ENCODE peak calls at places on chromosomes 4 and X, in four cellular contexts. One of them, this sample, is unnamed.

GRCh38 chrX:3659761-3660160 is 53.7 kb downstream of the PRKX start:
- DNase-seq in retina: no peak
- DNase-seq in activated CD4-positive, alpha-beta T cell treated with anti-CD3 and anti-CD28 coated beads, Interleukin-2, amount 50 U/mL, for 1 hour: no peak
- DNase-seq in activated T-cell treated with anti-CD3 and anti-CD28 coated beads for 48 hours: no peak
- DNase-seq in this sample: no peak

GRCh38 chr4:111963158-111963557 is 182.1 kb upstream of the FAM241A start:
- DNase-seq in retina: no peak
- DNase-seq in activated T-cell treated with anti-CD3 and anti-CD28 coated beads for 48 hours: no peak
- DNase-seq in activated CD4-positive, alpha-beta T cell treated with anti-CD3 and anti-CD28 coated beads, Interleukin-2, amount 50 U/mL, for 1 hour: no peak
- DNase-seq in this sample: no peak

GRCh38 chr4:152448038-152448437 is 87.9 kb downstream of the FBXW7 start:
- DNase-seq in retina: no peak
- DNase-seq in activated T-cell treated with anti-CD3 and anti-CD28 coated beads for 48 hours: no peak
- DNase-seq in activated CD4-positive, alpha-beta T cell treated with anti-CD3 and anti-CD28 coated beads, Interleukin-2, amount 50 U/mL, for 1 hour: no peak
- DNase-seq in this sample: no peak

GRCh38 chr4:57234252-57234775 is 124.1 kb upstream of the IGFBP7 start:
- DNase-seq in activated CD4-positive, alpha-beta T cell treated with anti-CD3 and anti-CD28 coated beads, Interleukin-2, amount 50 U/mL, for 1 hour: no peak
- DNase-seq in activated T-cell treated with anti-CD3 and anti-CD28 coated beads for 48 hours: no peak
- DNase-seq in retina: no peak
- DNase-seq in this sample: no peak

GRCh38 chr4:179626687-179627086 is 2184.4 kb upstream of the AGA start:
- DNase-seq in activated T-cell treated with anti-CD3 and anti-CD28 coated beads for 48 hours: no peak
- DNase-seq in activated CD4-positive, alpha-beta T cell treated with anti-CD3 and anti-CD28 coated beads, Interleukin-2, amount 50 U/mL, for 1 hour: no peak
- DNase-seq in retina: no peak
- DNase-seq in this sample: no peak

GRCh38 chr4:128288689-128289106 is 1.1 kb upstream of the PGRMC2 start:
- DNase-seq in retina: no peak
- DNase-seq in activated CD4-positive, alpha-beta T cell treated with anti-CD3 and anti-CD28 coated beads, Interleukin-2, amount 50 U/mL, for 1 hour: peak; percentile 24
- DNase-seq in activated T-cell treated with anti-CD3 and anti-CD28 coated beads for 48 hours: no peak
- DNase-seq in this sample: no peak

GRCh38 chr4:118941149-118941548 is 52.5 kb downstream of the SYNPO2 start:
- DNase-seq in activated T-cell treated with anti-CD3 and anti-CD28 coated beads for 48 hours: no peak
- DNase-seq in retina: no peak
- DNase-seq in activated CD4-positive, alpha-beta T cell treated with anti-CD3 and anti-CD28 coated beads, Interleukin-2, amount 50 U/mL, for 1 hour: no peak
- DNase-seq in this sample: no peak

GRCh38 chrX:8579602-8580001 is 115.0 kb downstream of the VCX3B start:
- DNase-seq in retina: no peak
- DNase-seq in activated T-cell treated with anti-CD3 and anti-CD28 coated beads for 48 hours: no peak
- DNase-seq in activated CD4-positive, alpha-beta T cell treated with anti-CD3 and anti-CD28 coated beads, Interleukin-2, amount 50 U/mL, for 1 hour: no peak
- DNase-seq in this sample: no peak

GRCh38 chr4:74805601-74806000 is 11.3 kb upstream of the BTC start:
- DNase-seq in retina: no peak
- DNase-seq in activated CD4-positive, alpha-beta T cell treated with anti-CD3 and anti-CD28 coated beads, Interleukin-2, amount 50 U/mL, for 1 hour: no peak
- DNase-seq in activated T-cell treated with anti-CD3 and anti-CD28 coated beads for 48 hours: no peak
- DNase-seq in this sample: no peak

GRCh38 chr4:48120132-48120531 is 13.9 kb downstream of the TXK start:
- DNase-seq in retina: no peak
- DNase-seq in activated T-cell treated with anti-CD3 and anti-CD28 coated beads for 48 hours: no peak
- DNase-seq in activated CD4-positive, alpha-beta T cell treated with anti-CD3 and anti-CD28 coated beads, Interleukin-2, amount 50 U/mL, for 1 hour: no peak
- DNase-seq in this sample: no peak

GRCh38 chr4:173025131-173025530 is 143.5 kb upstream of the GALNT7 start:
- DNase-seq in retina: peak; percentile 72
- DNase-seq in activated CD4-positive, alpha-beta T cell treated with anti-CD3 and anti-CD28 coated beads, Interleukin-2, amount 50 U/mL, for 1 hour: no peak
- DNase-seq in activated T-cell treated with anti-CD3 and anti-CD28 coated beads for 48 hours: no peak
- DNase-seq in this sample: peak; percentile 58

GRCh38 chr4:52619591-52619931 is 39.5 kb downstream of the USP46 start:
- DNase-seq in activated CD4-positive, alpha-beta T cell treated with anti-CD3 and anti-CD28 coated beads, Interleukin-2, amount 50 U/mL, for 1 hour: no peak
- DNase-seq in activated T-cell treated with anti-CD3 and anti-CD28 coated beads for 48 hours: no peak
- DNase-seq in retina: no peak
- DNase-seq in this sample: peak; percentile 34

GRCh38 chr4:40576651-40577480 is 52.8 kb downstream of the RBM47 start:
- DNase-seq in activated CD4-positive, alpha-beta T cell treated with anti-CD3 and anti-CD28 coated beads, Interleukin-2, amount 50 U/mL, for 1 hour: no peak
- DNase-seq in activated T-cell treated with anti-CD3 and anti-CD28 coated beads for 48 hours: peak; percentile 7
- DNase-seq in retina: no peak
- DNase-seq in this sample: no peak

GRCh38 chrX:49066690-49067089 is 7.1 kb downstream of the PRAF2 start:
- DNase-seq in retina: no peak
- DNase-seq in activated T-cell treated with anti-CD3 and anti-CD28 coated beads for 48 hours: no peak
- DNase-seq in activated CD4-positive, alpha-beta T cell treated with anti-CD3 and anti-CD28 coated beads, Interleukin-2, amount 50 U/mL, for 1 hour: no peak
- DNase-seq in this sample: no peak

GRCh38 chrX:19063030-19063429 is 59.2 kb downstream of the ADGRG2 start:
- DNase-seq in activated T-cell treated with anti-CD3 and anti-CD28 coated beads for 48 hours: no peak
- DNase-seq in activated CD4-positive, alpha-beta T cell treated with anti-CD3 and anti-CD28 coated beads, Interleukin-2, amount 50 U/mL, for 1 hour: no peak
- DNase-seq in retina: no peak
- DNase-seq in this sample: no peak

GRCh38 chrX:140815868-140816267 is 106.3 kb downstream of the LINC00632 start:
- DNase-seq in activated CD4-positive, alpha-beta T cell treated with anti-CD3 and anti-CD28 coated beads, Interleukin-2, amount 50 U/mL, for 1 hour: no peak
- DNase-seq in activated T-cell treated with anti-CD3 and anti-CD28 coated beads for 48 hours: no peak
- DNase-seq in retina: no peak
- DNase-seq in this sample: no peak

GRCh38 chr4:4364486-4365208 is 22.3 kb upstream of the NSG1 start:
- DNase-seq in activated T-cell treated with anti-CD3 and anti-CD28 coated beads for 48 hours: no peak
- DNase-seq in activated CD4-positive, alpha-beta T cell treated with anti-CD3 and anti-CD28 coated beads, Interleukin-2, amount 50 U/mL, for 1 hour: no peak
- DNase-seq in retina: no peak
- DNase-seq in this sample: no peak

GRCh38 chr4:102505708-102506107 is 4.5 kb downstream of the NFKB1 start:
- DNase-seq in activated T-cell treated with anti-CD3 and anti-CD28 coated beads for 48 hours: no peak
- DNase-seq in retina: no peak
- DNase-seq in activated CD4-positive, alpha-beta T cell treated with anti-CD3 and anti-CD28 coated beads, Interleukin-2, amount 50 U/mL, for 1 hour: no peak
- DNase-seq in this sample: no peak

This sample was measured in cerebellum.